ENCODE peak calls at places on chromosome 1, in five cellular contexts. J, N, R, V and O are unnamed samples.

GRCh38 chr1:44339731-44340130 is 15.3 kb downstream of the ERI3 start:
- DNase-seq in J (no peak), N (no peak), R (no peak), V (no peak), O (no peak)

GRCh38 chr1:54465351-54465811 is 59.2 kb upstream of the SSBP3 start:
- DNase-seq in J (no peak), N (no peak), R (no peak), V (no peak), O (no peak)

GRCh38 chr1:226438007-226438406 is 30.1 kb upstream of the PARP1 start:
- DNase-seq in J (no peak), N (no peak), R (no peak), V (no peak), O (no peak)

GRCh38 chr1:107076846-107077245 is 20.4 kb downstream of the PRMT6 start:
- DNase-seq in J (no peak), N (peak; percentile 18), R (no peak), V (no peak), O (no peak)

GRCh38 chr1:211327341-211327921 is 798 bp downstream of the TRAF5 start:
- DNase-seq in J (peak; percentile 68), N (peak; percentile 47), R (peak; percentile 60), V (no peak), O (no peak)

GRCh38 chr1:107491582-107491981 is 350.7 kb downstream of the NTNG1 start:
- DNase-seq in J (no peak), N (no peak), R (no peak), V (no peak), O (no peak)

GRCh38 chr1:9843576-9843945 is 19.8 kb upstream of the CLSTN1 start:
- DNase-seq in J (no peak), N (peak; percentile 74), R (peak; percentile 85), V (no peak), O (no peak)

GRCh38 chr1:244952940-244953339 is 88.6 kb upstream of the HNRNPU start:
- DNase-seq in J (peak; percentile 22), N (no peak), R (peak; percentile 69), V (no peak), O (no peak)

GRCh38 chr1:172697463-172698100 is 38.7 kb downstream of the FASLG start:
- DNase-seq in J (peak; percentile 13), N (no peak), R (no peak), V (no peak), O (no peak)

GRCh38 chr1:180615493-180616290 is 16.1 kb upstream of the XPR1 start:
- DNase-seq in J (no peak), N (no peak), R (no peak), V (no peak), O (no peak)

GRCh38 chr1:12666141-12666735 is 22.4 kb downstream of the AADACL4 start:
- DNase-seq in J (no peak), N (no peak), R (no peak), V (no peak), O (no peak)

GRCh38 chr1:190376067-190376466 is 101.6 kb downstream of the BRINP3 start:
- DNase-seq in J (no peak), N (no peak), R (no peak), V (no peak), O (no peak)

GRCh38 chr1:2602866-2603520 is 16.4 kb downstream of the PRXL2B start:
- DNase-seq in J (no peak), N (no peak), R (peak; percentile 41), V (no peak), O (no peak)

GRCh38 chr1:20280399-20280798 is 10.3 kb upstream of the VWA5B1 start:
- DNase-seq in J (no peak), N (no peak), R (no peak), V (no peak), O (no peak)

GRCh38 chr1:244209955-244210354 is 158.9 kb downstream of the ZBTB18 start:
- DNase-seq in J (no peak), N (no peak), R (no peak), V (no peak), O (no peak)

GRCh38 chr1:57262472-57262871 is 161.4 kb downstream of the DAB1 start:
- DNase-seq in J (no peak), N (no peak), R (no peak), V (no peak), O (no peak)

GRCh38 chr1:242228991-242229390 is 230.1 kb upstream of the MAP1LC3C start:
- DNase-seq in J (no peak), N (no peak), R (no peak), V (no peak), O (no peak)

GRCh38 chr1:25867210-25867991 is 8.1 kb downstream of the PAQR7 start:
- DNase-seq in J (no peak), N (no peak), R (no peak), V (no peak), O (no peak)

GRCh38 chr1:154219511-154219910 is 1.2 kb upstream of the UBAP2L start:
- DNase-seq in J (peak; percentile 34), N (no peak), R (no peak), V (no peak), O (no peak)

GRCh38 chr1:207925210-207925609 is 14.3 kb upstream of the CD34 start:
- DNase-seq in J (no peak), N (peak; percentile 18), R (peak; percentile 48), V (no peak), O (no peak)

GRCh38 chr1:41388517-41388916 is 27.3 kb downstream of the FOXO6 start:
- DNase-seq in J (no peak), N (no peak), R (no peak), V (no peak), O (no peak)

GRCh38 chr1:41385398-41386189 is 24.4 kb downstream of the FOXO6 start:
- DNase-seq in J (no peak), N (no peak), R (no peak), V (no peak), O (no peak)

GRCh38 chr1:41386190-41386518 is 24.9 kb downstream of the FOXO6 start:
- DNase-seq in J (no peak), N (no peak), R (no peak), V (no peak), O (no peak)

GRCh38 chr1:41389009-41389408 is 27.8 kb downstream of the FOXO6 start:
- DNase-seq in J (no peak), N (no peak), R (no peak), V (no peak), O (no peak)

DNA sequence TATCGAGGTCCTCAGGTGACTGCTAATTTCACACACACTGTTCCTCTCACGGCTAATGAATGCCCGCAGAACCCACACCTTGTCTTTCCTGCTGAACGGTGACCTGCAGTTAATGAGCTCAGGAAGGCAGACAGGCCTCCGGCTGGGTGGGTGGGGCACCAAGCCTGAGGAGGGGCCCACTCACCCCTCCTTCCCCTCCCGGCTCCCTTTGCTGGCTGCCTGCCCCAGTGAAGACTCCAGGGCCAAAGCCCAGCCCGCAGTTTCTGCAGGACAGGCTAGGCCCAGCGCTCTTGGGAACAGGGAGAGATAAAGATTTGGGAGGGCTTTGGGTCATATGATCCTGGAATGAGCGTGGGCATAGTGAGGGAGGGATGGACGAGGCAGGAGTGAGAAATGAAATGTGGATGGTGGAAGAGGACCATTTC is 26.4 kb downstream of the FOXO6 start:
- DNase-seq in J (no peak), N (peak; percentile 93), R (peak; percentile 72), V (no peak), O (no peak)
- TF ChIP-seq CTCF in J (no peak), N (no peak), R (no peak), V (no peak), O (no peak)

DNA sequence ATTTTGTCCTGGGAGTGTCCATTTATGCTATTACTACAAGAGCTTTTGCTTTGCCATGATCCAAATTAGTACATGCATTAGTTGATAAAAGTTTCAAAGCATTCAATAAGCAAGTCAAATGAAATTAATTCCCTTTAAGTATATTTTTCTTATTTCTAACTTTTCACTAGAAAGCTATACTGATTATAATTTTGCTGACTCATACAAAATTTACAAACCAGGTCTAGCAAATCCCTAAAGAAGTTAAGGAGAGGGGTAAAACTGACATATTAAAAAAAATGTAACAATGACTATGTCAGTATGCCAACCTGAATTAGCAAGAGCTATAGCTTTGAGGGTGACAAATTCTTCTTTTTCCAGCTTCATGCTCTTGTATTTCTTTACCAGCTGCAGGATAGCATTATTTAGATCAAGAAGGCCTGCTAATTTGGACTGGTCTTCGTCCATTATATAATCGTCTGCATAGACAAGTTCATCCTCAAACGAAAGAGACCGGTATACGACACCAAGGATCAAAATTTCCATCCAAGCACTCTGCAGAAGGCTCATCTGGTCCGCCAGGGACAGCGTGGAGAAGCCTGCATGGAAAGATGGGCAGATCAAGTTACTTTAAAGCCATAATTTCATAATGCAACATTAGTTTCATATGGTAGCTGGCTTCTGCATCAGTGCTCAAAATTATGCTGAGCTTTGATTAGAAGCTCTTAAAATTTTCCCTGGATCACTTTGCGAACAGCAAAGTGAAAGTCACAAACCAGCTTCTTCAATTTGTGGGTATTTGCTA is 95.8 kb upstream of the USH2A start:
- DNase-seq in J (no peak), N (no peak), R (no peak), V (no peak), O (no peak)
- H3K4me3 ChIP-seq in J (no peak overlapping the region), N (no peak overlapping the region), R (no peak overlapping the region), V (no peak overlapping the region), O (no peak overlapping the region)

GRCh38 chr1:199422206-199422605 is 605.3 kb upstream of the NR5A2 start:
- DNase-seq in J (peak; percentile 6), N (peak; percentile 3), R (no peak), V (no peak), O (no peak)
- TF ChIP-seq CTCF in J (peak; percentile 5), N (peak; percentile 59), R (no peak), V (no peak), O (no peak)

DNA sequence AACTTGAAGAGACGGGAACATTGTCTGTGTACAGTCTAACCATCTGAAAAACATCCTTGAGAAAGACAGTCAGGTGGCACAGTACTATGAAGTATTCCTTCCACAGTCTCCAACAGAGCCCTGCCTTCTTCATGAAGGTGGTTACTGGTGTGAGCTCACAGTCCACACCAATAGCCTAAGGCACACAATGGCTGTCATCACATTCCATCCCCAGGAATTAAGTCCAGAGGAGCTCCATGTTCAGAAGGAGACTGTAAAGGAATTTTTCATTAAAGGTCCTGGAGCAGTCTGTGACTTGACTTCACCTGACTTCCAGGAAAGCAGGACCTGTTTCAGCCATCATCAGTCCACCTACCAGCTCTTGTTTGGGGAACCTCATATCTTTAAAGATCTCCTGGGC is 180.2 kb downstream of the C1orf21 start:
- DNase-seq in J (no peak), N (no peak), R (no peak), V (no peak), O (no peak)
- H3K4me3 ChIP-seq in J (no peak overlapping the region), N (no peak overlapping the region), R (no peak overlapping the region), V (no peak overlapping the region), O (no peak overlapping the region)